ENCODE peak calls at places on chromosomes 7 and 10, in ten cellular contexts. E is DND-41; C is heart left ventricle; A is tibial artery; G is small intestine; P is CD4-positive, CD25-positive, alpha-beta regulatory T cell; O is esophagus muscularis mucosa; K is vagina; Q is CD8-positive, alpha-beta T cell; X is GM23248. T is an unnamed sample.

GRCh38 chr10:93680414-93681047 is 21.9 kb downstream of the FRA10AC1 start:
- DNase-seq in E (no peak), C (no peak), A (no peak), G (peak; percentile 64), P (no peak), O (no peak), K (no peak), Q (no peak), X (peak; percentile 63), T (no peak)

GRCh38 chr7:137591444-137591843 is 247.9 kb upstream of the PTN start:
- DNase-seq in E (no peak), C (no peak), A (no peak), G (no peak), P (no peak), O (no peak), K (no peak), Q (no peak), X (peak; percentile 82), T (no peak)

GRCh38 chr7:127791790-127792189 is 139.8 kb downstream of the SND1 start:
- DNase-seq in E (no peak), C (no peak), A (no peak), G (no peak), P (no peak), O (no peak), K (no peak), Q (no peak), X (peak; percentile 75), T (no peak)

GRCh38 chr10:43128958-43129706 is 9.1 kb upstream of the CSGALNACT2 start:
- DNase-seq in E (peak; percentile 23), C (no peak), A (no peak), G (no peak), P (no peak), O (peak; percentile 70), K (no peak), Q (no peak), X (peak; percentile 96), T (no peak)

GRCh38 chr10:50550291-50550839 is 73.4 kb downstream of the SGMS1 start:
- DNase-seq in E (no peak), C (peak; percentile 68), A (no peak), G (peak; percentile 90), P (no peak), O (no peak), K (no peak), Q (no peak), X (no peak), T (no peak)

GRCh38 chr10:80513106-80513505 is 24.6 kb upstream of the SH2D4B start:
- DNase-seq in E (no peak), C (no peak), A (peak; percentile 18), G (no peak), P (no peak), O (no peak), K (no peak), Q (no peak), X (no peak), T (no peak)

GRCh38 chr7:16646427-16647081 is 573 bp downstream of the BZW2 start:
- DNase-seq in E (peak; percentile 32), C (no peak), A (no peak), G (peak; percentile 41), P (no peak), O (no peak), K (no peak), Q (no peak), X (peak; percentile 56), T (no peak)

GRCh38 chr7:519974-520458 is 370 bp upstream of the PDGFA start:
- DNase-seq in E (peak; percentile 84), C (peak; percentile 70), A (no peak), G (no peak), P (no peak), O (no peak), K (no peak), Q (no peak), X (peak; percentile 83), T (no peak)

GRCh38 chr7:50939026-50939425 is 156.3 kb upstream of the GRB10 start:
- DNase-seq in E (no peak), C (peak; percentile 43), A (no peak), G (no peak), P (no peak), O (no peak), K (no peak), Q (no peak), X (peak; percentile 5), T (no peak)

GRCh38 chr10:124886195-124886594 is 55.7 kb upstream of the ZRANB1 start:
- DNase-seq in E (no peak), C (no peak), A (no peak), G (no peak), P (no peak), O (no peak), K (no peak), Q (no peak), X (peak; percentile 54), T (no peak)

GRCh38 chr7:22645418-22646181 is 81.4 kb upstream of the IL6 start:
- DNase-seq in E (no peak), C (no peak), A (no peak), G (no peak), P (no peak), O (no peak), K (no peak), Q (no peak), X (no peak), T (no peak)

GRCh38 chr10:77899080-77899477 is 27.5 kb downstream of the DLG5 start:
- DNase-seq in E (peak; percentile 29), C (no peak), A (no peak), G (peak; percentile 92), P (no peak), O (no peak), K (no peak), Q (no peak), X (peak; percentile 88), T (no peak)

GRCh38 chr7:93115796-93116195 is 2.0 kb downstream of the SAMD9 start:
- DNase-seq in E (no peak), C (no peak), A (no peak), G (no peak), P (no peak), O (no peak), K (no peak), Q (no peak), X (peak; percentile 93), T (no peak)

GRCh38 chr7:37376386-37376785 is 72.3 kb downstream of the ELMO1 start:
- DNase-seq in E (no peak), C (no peak), A (no peak), G (no peak), P (no peak), O (no peak), K (no peak), Q (no peak), X (no peak), T (no peak)

GRCh38 chr10:79072994-79073654 is 4.4 kb downstream of the ZMIZ1 start:
- DNase-seq in E (no peak), C (no peak), A (no peak), G (no peak), P (no peak), O (no peak), K (no peak), Q (no peak), X (no peak), T (no peak)
- H3K4me1 ChIP-seq in E (peaks cover 25% of the 10 kb centered on the region), C (peaks cover 71% of the 10 kb centered on the region), A (peaks cover 9% of the 10 kb centered on the region), G (peaks cover 26% of the 10 kb centered on the region), P (peaks cover 27% of the 10 kb centered on the region), O (peaks cover 79% of the 10 kb centered on the region), K (peaks cover 68% of the 10 kb centered on the region), Q (peaks cover 13% of the 10 kb centered on the region), X (peaks cover 30% of the 10 kb centered on the region), T (peaks cover 8% of the 10 kb centered on the region)

GRCh38 chr7:25893436-25893835 is 258.6 kb upstream of the NFE2L3 start:
- DNase-seq in E (no peak), C (no peak), A (no peak), G (no peak), P (no peak), O (no peak), K (no peak), Q (no peak), X (peak; percentile 4), T (no peak)
- H3K27me3 ChIP-seq in E (peaks cover 18% of the 10 kb centered on the region), C (peaks cover 71% of the 10 kb centered on the region), A (peaks cover 51% of the 10 kb centered on the region), G (peaks cover 4% of the 10 kb centered on the region), P (peaks cover 10% of the 10 kb centered on the region), O (no peaks in the 10 kb centered on the region), K (no peaks in the 10 kb centered on the region), Q (no peaks in the 10 kb centered on the region), X (peaks cover 10% of the 10 kb centered on the region), T (no peaks in the 10 kb centered on the region)

DNA sequence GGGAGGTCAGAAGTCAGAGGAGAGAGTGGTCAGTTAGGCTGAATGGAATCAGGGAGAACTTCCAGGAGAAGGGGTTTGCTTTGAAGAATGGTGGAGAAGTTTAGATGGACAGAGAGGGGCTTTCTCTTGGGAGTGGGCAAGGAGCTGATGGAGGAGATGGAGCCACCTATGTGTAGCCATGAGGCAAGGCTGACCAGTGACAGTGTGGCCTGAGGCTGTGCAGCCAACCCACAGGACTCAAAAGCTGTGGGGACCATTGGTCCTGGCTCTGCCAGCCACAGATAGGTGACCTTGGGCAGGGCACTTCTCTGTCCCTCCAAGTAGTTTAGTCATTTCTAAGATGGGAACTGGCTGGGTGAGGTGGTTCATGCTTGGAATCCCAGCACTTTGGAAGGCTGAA is 18.7 kb downstream of the NEURL1 start:
- DNase-seq in E (no peak), C (no peak), A (no peak), G (no peak), P (no peak), O (no peak), K (peak; percentile 77), Q (no peak), X (no peak), T (no peak)
- H3K4me3 ChIP-seq in E (no peak overlapping the region), C (no peak overlapping the region), A (no peak overlapping the region), G (no peak overlapping the region), P (no peak overlapping the region), O (no peak overlapping the region), K (no peak overlapping the region), Q (no peak overlapping the region), X (no peak overlapping the region), T (no peak overlapping the region)

GRCh38 chr10:11177926-11178453 is 160.3 kb downstream of the CELF2 start:
- DNase-seq in E (peak; percentile 63), C (no peak), A (no peak), G (no peak), P (no peak), O (no peak), K (peak; percentile 86), Q (no peak), X (no peak), T (no peak)

GRCh38 chr10:11173062-11173461 is 155.4 kb downstream of the CELF2 start:
- DNase-seq in E (no peak), C (no peak), A (no peak), G (no peak), P (no peak), O (no peak), K (no peak), Q (no peak), X (no peak), T (no peak)

GRCh38 chr10:11178606-11179221 is 161.0 kb downstream of the CELF2 start:
- DNase-seq in E (peak; percentile 94), C (peak; percentile 58), A (peak; percentile 48), G (peak; percentile 71), P (peak; percentile 86), O (no peak), K (peak; percentile 76), Q (peak; percentile 76), X (no peak), T (peak; percentile 80)

GRCh38 chr10:11176746-11177145 is 159.1 kb downstream of the CELF2 start:
- DNase-seq in E (peak; percentile 73), C (no peak), A (no peak), G (peak; percentile 44), P (no peak), O (no peak), K (peak; percentile 49), Q (no peak), X (no peak), T (no peak)

DNA sequence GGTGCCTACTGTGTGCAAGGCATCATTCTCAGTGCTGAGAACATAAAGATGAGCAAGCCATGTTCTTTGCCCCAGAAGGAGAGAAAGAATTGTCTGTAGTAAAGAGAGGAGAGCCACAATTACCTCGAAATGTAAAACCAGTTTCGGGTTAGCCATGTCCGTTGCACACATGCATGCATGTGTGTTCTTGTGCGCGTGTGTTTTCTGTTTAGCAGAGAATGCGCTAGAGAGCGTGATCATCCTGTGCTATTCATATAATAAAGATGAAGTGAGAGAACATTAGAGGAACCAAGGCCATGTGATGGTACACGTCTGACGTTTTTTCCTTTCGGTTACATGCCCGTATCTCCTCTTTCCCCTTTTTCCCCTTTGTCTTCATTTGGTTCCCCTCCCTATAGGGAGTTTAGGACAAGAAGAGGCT is 158.2 kb downstream of the CELF2 start:
- DNase-seq in E (no peak), C (no peak), A (no peak), G (peak; percentile 23), P (no peak), O (no peak), K (no peak), Q (no peak), X (no peak), T (no peak)
- H3K4me1 ChIP-seq in E (peaks cover 96% of the 10 kb centered on the region), C (peaks cover 74% of the 10 kb centered on the region), A (no peaks in the 10 kb centered on the region), G (no peaks in the 10 kb centered on the region), P (peaks cover 95% of the 10 kb centered on the region), O (peaks cover 75% of the 10 kb centered on the region), K (no peaks in the 10 kb centered on the region), Q (peaks cover 100% of the 10 kb centered on the region), X (no peaks in the 10 kb centered on the region), T (peaks cover 98% of the 10 kb centered on the region)

T was measured in CD8-positive, alpha-beta memory T cell.